ENCODE peak calls at places on chromosomes 6 and 20, in nine cellular contexts. C is AG10803, W is GM12865, Q is left ventricle myocardium inferior, D is PC-9, N is mesendoderm, Z is adipocyte, T is astrocyte of the spinal cord, X is ascending aorta. A is an unnamed sample.

GRCh38 chr20:43658068-43658722 is 8.7 kb upstream of the MYBL2 start:
- DNase-seq in C (peak), W (peak), Q (no peak), D (peak), N (no peak), Z (peak), T (peak), X (no peak), A (no peak)

GRCh38 chr6:31007694-31008093 is 2.6 kb upstream of the MUC22 start:
- DNase-seq in C (peak), W (peak), Q (no peak), D (peak), N (no peak), Z (peak), T (peak), X (no peak), A (no peak)

GRCh38 chr6:130307752-130308361 is 58.0 kb upstream of the TMEM200A start:
- DNase-seq in C (peak), W (no peak), Q (no peak), D (no peak), N (no peak), Z (peak), T (peak), X (no peak), A (peak)

GRCh38 chr6:128098000-128098581 is 197.2 kb upstream of the THEMIS start:
- DNase-seq in C (no peak), W (peak), Q (no peak), D (no peak), N (no peak), Z (no peak), T (peak), X (no peak), A (no peak)

GRCh38 chr6:144474904-144475303 is 189.8 kb downstream of the UTRN start:
- DNase-seq in C (no peak), W (no peak), Q (no peak), D (no peak), N (no peak), Z (no peak), T (no peak), X (no peak), A (no peak)

GRCh38 chr20:40333591-40333990 is 355.4 kb downstream of the MAFB start:
- DNase-seq in C (no peak), W (no peak), Q (no peak), D (no peak), N (no peak), Z (no peak), T (no peak), X (no peak), A (peak)

GRCh38 chr6:81401970-81402690 is 350.4 kb downstream of the TENT5A start:
- DNase-seq in C (peak), W (no peak), Q (no peak), D (no peak), N (no peak), Z (peak), T (peak), X (no peak), A (no peak)

GRCh38 chr6:111276736-111277135 is 189.4 kb downstream of the SLC16A10 start:
- DNase-seq in C (no peak), W (no peak), Q (no peak), D (no peak), N (no peak), Z (no peak), T (no peak), X (no peak), A (peak)

GRCh38 chr6:139027620-139028182 is 844 bp upstream of the ABRACL start:
- DNase-seq in C (peak), W (peak), Q (no peak), D (peak), N (peak), Z (no peak), T (no peak), X (no peak), A (no peak)

GRCh38 chr6:558089-558488 is 98.8 kb downstream of the HUS1B start:
- DNase-seq in C (no peak), W (no peak), Q (no peak), D (no peak), N (no peak), Z (peak), T (no peak), X (no peak), A (no peak)

GRCh38 chr20:49979030-49979832 is 3.5 kb upstream of the SNAI1 start:
- DNase-seq in C (no peak), W (peak), Q (no peak), D (peak), N (peak), Z (peak), T (peak), X (no peak), A (no peak)

GRCh38 chr20:54525906-54526596 is 50.7 kb downstream of the DOK5 start:
- DNase-seq in C (no peak), W (no peak), Q (no peak), D (no peak), N (peak), Z (peak), T (no peak), X (no peak), A (no peak)

GRCh38 chr6:100426241-100426640 is 38.5 kb downstream of the SIM1 start:
- DNase-seq in C (peak), W (no peak), Q (no peak), D (no peak), N (no peak), Z (no peak), T (no peak), X (no peak), A (no peak)

GRCh38 chr20:60060006-60060557 is 101.9 kb downstream of the CDH26 start:
- DNase-seq in C (no peak), W (no peak), Q (no peak), D (no peak), N (no peak), Z (no peak), T (no peak), X (no peak), A (no peak)
- H3K4me3 ChIP-seq in C (no peak), W (no peak), Q (no peak), D (no peak), N (no peak), Z (no peak), T (no peak), X (no peak), A (no peak)

DNA sequence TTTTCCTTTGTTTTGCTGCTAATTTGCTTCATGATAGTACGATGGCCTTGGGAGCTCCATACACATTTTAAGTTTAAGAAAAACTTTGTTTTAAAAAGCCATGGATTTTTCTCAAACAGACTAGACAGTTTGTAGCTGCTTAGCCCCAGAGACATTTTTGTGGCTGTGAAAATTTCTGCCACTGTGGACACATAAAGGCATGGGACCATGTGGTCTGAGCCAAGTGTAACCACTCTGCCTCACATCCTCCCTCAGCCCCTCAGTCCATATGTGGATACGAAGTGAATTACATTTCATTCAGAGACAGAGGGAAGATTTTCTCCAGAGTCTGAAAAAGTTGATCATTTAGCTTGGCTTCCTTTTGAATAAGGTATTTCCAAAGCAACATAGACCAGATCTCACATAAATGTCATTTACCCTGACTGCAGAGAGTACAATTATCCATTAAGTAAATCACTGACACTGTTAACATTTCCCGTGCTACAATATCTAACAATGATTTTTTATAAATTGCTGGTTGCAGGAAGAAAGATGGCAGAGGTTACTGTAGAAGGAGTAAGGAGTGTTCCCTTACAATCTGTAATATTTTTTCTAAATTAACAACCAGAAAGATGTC is 87.4 kb downstream of the GJA1 start:
- DNase-seq in C (peak), W (no peak), Q (no peak), D (no peak), N (no peak), Z (peak), T (no peak), X (no peak), A (no peak)
- H3K4me3 ChIP-seq in C (peak), W (no peak), Q (peak), D (no peak), N (no peak), Z (peak), T (peak), X (peak), A (no peak)

DNA sequence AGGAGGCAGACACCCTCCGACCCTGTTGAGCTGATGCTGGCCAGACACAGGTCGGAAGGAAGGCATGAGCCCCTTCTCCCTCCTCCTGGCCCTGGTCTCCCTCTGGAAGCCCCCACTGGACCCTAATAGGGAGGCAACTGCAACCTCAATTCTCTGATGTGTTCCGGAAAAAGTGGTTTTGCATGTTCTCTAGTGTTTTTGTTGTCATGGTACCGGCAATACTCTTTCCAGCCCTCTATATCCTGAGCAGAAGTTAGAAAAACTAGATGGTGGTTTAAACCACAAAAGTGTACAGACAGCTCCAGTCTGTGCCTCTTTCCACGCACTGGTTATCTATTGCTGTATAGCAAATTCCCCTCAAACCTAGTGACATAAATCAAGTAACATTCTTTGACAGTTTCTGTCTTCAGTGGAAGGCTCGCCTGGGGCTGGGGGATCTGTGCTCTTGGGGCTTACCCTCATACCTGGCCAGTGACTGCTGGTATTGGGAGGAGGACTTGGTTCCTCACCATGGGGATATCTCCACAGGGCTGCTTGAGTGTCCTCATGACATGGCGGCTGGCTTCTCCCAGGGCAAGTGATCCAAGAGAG is 37.0 kb downstream of the SYTL3 start:
- DNase-seq in C (no peak), W (peak), Q (no peak), D (no peak), N (no peak), Z (no peak), T (no peak), X (no peak), A (no peak)
- H3K4me3 ChIP-seq in C (no peak), W (no peak), Q (no peak), D (no peak), N (no peak), Z (no peak), T (no peak), X (no peak), A (no peak)

GRCh38 chr6:116666869-116667268 is 1.7 kb downstream of the ZUP1 start:
- DNase-seq in C (no peak), W (peak), Q (no peak), D (no peak), N (no peak), Z (no peak), T (no peak), X (no peak), A (no peak)

GRCh38 chr6:116663308-116663707 is 5.3 kb downstream of the ZUP1 start:
- DNase-seq in C (no peak), W (no peak), Q (no peak), D (no peak), N (no peak), Z (no peak), T (no peak), X (no peak), A (no peak)

GRCh38 chr6:116662186-116662585 is 6.4 kb downstream of the ZUP1 start:
- DNase-seq in C (no peak), W (no peak), Q (no peak), D (no peak), N (peak), Z (no peak), T (no peak), X (no peak), A (no peak)

GRCh38 chr6:116667620-116668019 is 946 bp downstream of the ZUP1 start:
- DNase-seq in C (no peak), W (peak), Q (no peak), D (no peak), N (no peak), Z (no peak), T (no peak), X (no peak), A (no peak)

DNA sequence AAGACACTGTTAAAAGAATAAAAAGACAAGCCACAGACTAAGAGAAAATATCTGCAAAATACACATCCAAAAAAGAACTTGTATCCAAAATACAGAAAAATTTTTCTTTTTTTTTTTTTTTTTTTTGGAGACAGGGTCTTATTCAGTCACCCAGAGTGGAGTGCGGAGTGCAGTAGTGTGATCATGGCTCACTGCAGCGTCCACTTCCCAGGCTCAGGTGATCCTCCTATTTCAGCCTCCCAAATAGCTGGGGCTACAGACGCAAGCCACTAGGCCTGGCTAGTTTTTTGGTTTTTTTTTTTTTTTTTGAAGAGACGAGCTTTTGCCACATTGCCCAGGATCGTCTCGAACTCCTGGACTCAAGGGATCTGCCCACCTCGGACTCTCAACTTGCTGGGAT is 3.1 kb downstream of the ZUP1 start:
- DNase-seq in C (no peak), W (no peak), Q (no peak), D (no peak), N (no peak), Z (no peak), T (no peak), X (no peak), A (no peak)
- H3K4me3 ChIP-seq in C (no peak), W (peak), Q (no peak), D (peak), N (no peak), Z (peak), T (no peak), X (no peak), A (no peak)

DNA sequence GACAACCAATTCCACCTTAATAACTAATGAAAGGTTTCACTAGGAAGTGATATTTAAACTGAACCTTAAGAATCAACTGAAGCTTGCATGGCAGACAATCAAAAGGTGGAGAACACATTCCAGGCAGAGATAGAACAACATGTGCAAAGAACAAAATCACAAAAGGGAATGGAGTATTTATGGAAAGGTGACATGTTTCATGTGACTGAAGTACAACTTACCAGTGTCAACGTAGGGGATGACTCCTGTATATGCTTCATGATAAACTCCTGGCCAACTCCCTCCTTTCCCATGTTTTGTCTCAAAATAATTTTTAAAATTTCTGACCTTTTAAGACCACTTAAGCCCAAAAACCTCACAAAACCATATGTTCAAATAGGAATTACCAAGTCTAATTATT is 6.6 kb downstream of the PLN start:
- DNase-seq in C (no peak), W (no peak), Q (no peak), D (no peak), N (no peak), Z (no peak), T (no peak), X (no peak), A (no peak)
- H3K4me3 ChIP-seq in C (no peak), W (no peak), Q (peak), D (no peak), N (no peak), Z (no peak), T (no peak), X (peak), A (no peak)

GRCh38 chr20:31967830-31968249 is at the start of gene XKR7:
- DNase-seq in C (no peak), W (no peak), Q (no peak), D (no peak), N (peak), Z (no peak), T (no peak), X (no peak), A (no peak)
- H3K4me3 ChIP-seq in C (no peak), W (no peak), Q (peak), D (no peak), N (peak), Z (no peak), T (no peak), X (peak), A (no peak)

DNA sequence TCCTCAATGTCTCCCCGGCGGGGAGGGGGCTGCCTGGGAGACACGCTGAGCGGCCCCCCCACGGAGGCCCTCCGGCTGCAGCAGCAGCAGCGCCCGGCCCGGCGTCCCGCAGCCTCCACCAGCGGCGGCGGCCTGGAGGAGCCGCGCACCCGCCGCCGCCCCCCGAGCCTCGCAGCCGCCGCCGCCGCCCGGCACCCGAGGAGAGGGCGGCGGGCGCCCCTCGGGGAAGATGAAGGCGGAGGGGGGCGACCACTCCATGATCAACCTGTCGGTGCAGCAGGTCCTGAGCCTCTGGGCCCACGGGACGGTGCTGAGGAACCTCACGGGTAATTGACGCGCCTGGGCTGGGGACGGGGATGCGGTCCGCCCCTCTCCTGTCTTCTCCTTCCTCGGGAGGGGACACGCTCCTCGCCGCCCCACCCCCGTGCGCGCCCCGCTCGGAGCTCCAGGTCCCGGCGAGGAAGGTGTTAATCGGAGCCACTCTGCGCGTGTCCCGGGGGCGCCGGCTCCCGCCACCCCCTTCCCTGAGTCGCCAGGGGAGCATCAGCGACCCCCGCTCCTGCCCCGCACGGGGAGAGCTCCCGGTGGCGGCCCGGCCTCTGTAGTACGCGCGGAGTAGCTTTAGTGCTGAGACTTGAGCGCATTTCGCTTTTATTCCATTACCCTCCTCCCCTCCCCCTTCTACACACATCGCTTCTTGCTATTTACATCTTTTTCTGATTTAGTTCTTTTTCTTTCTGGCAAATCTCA is 675 bp downstream of the TMEM170B start:
- DNase-seq in C (no peak), W (peak), Q (peak), D (peak), N (peak), Z (peak), T (peak), X (no peak), A (no peak)
- H3K4me3 ChIP-seq in C (peak), W (peak), Q (peak), D (peak), N (peak), Z (peak), T (peak), X (peak), A (peak)